ENCODE peak calls at places on chromosomes 3 and 15, in eight cellular contexts. Y, Q, L, V, M, A, D and C are unnamed samples.

GRCh38 chr15:40454904-40455391 is 14.2 kb downstream of the BAHD1 start:
- DNase-seq in Q (no peak), Y (no peak), V (peak), D (peak), L (no peak), M (no peak), A (no peak), C (peak)

GRCh38 chr3:112858410-112859069 is 11.9 kb upstream of the CD200R1L start:
- DNase-seq in A (peak), V (peak), M (no peak), Y (no peak), D (peak), Q (no peak), L (no peak), C (peak)

GRCh38 chr3:111080357-111080937 is 8.8 kb downstream of the NECTIN3 start:
- DNase-seq in L (peak), Y (no peak), Q (peak), M (no peak), A (peak), D (peak), V (peak), C (peak)

GRCh38 chr15:84883433-84883832 is 1.0 kb upstream of the SLC28A1 start:
- DNase-seq in V (no peak), A (no peak), Y (no peak), L (no peak), Q (no peak), D (no peak), M (no peak), C (peak)

GRCh38 chr3:120928991-120929390 is 21.0 kb downstream of the STXBP5L start:
- DNase-seq in Y (no peak), A (no peak), L (no peak), Q (peak), V (no peak), D (no peak), M (no peak), C (no peak)

GRCh38 chr15:92629276-92629974 is 26.1 kb downstream of the FAM174B start:
- DNase-seq in V (no peak), Q (no peak), A (no peak), Y (no peak), D (no peak), L (no peak), M (no peak), C (no peak)

GRCh38 chr3:149971403-149972075 is 844 bp upstream of the PFN2 start:
- DNase-seq in Y (peak), D (peak), M (peak), A (peak), L (no peak), V (no peak), Q (peak), C (peak)

GRCh38 chr3:132726341-132726823 is 4.2 kb upstream of the NPHP3 start:
- DNase-seq in V (peak), M (no peak), Y (no peak), Q (peak), A (peak), D (peak), L (peak), C (peak)

GRCh38 chr15:38531509-38531908 is 33.1 kb downstream of the RASGRP1 start:
- DNase-seq in Y (no peak), A (no peak), Q (no peak), M (no peak), V (peak), L (no peak), D (peak), C (peak)

GRCh38 chr15:80615783-80616391 is 79.2 kb upstream of the ABHD17C start:
- DNase-seq in Y (peak), A (peak), V (peak), M (peak), D (peak), Q (no peak), L (no peak), C (peak)

GRCh38 chr3:11568503-11569155 is 75.1 kb downstream of the VGLL4 start:
- DNase-seq in V (peak), A (no peak), D (peak), L (no peak), Q (no peak), Y (no peak), M (peak), C (peak)

GRCh38 chr15:29471757-29472156 is 202.1 kb upstream of the NSMCE3 start:
- DNase-seq in Y (no peak), V (no peak), D (no peak), M (no peak), A (no peak), L (no peak), Q (no peak), C (no peak)

GRCh38 chr3:62371032-62371734 is 2.2 kb downstream of the FEZF2 start:
- DNase-seq in Q (peak), A (no peak), Y (no peak), V (no peak), L (peak), D (no peak), M (no peak), C (no peak)

GRCh38 chr3:882526-882925 is 210.3 kb upstream of the CNTN6 start:
- DNase-seq in D (no peak), V (peak), Y (no peak), L (no peak), M (no peak), A (no peak), Q (no peak), C (no peak)

GRCh38 chr15:53209396-53210042 is 419.4 kb upstream of the ONECUT1 start:
- DNase-seq in L (no peak), A (no peak), M (no peak), V (no peak), D (no peak), Q (no peak), Y (no peak), C (no peak)

GRCh38 chr3:194688207-194688711 is 2.6 kb downstream of the FAM43A start:
- DNase-seq in Y (no peak), A (no peak), Q (peak), D (peak), L (peak), V (peak), M (peak), C (peak)

GRCh38 chr15:70236306-70237103 is 138.8 kb upstream of the TLE3 start:
- DNase-seq in V (peak), D (peak), L (no peak), A (no peak), Q (no peak), M (no peak), Y (no peak), C (peak)

GRCh38 chr3:71127463-71128243 is 455.9 kb downstream of the FOXP1 start:
- DNase-seq in A (no peak), L (no peak), M (no peak), Q (no peak), D (peak), V (no peak), Y (no peak), C (peak)

GRCh38 chr3:9715764-9716437 is 12.3 kb downstream of the CPNE9 start:
- DNase-seq in D (peak), V (peak), Q (peak), Y (peak), L (peak), M (peak), A (no peak), C (peak)

GRCh38 chr3:100706365-100706764 is 2.9 kb upstream of the TFG start:
- DNase-seq in A (no peak), V (no peak), Y (no peak), L (no peak), Q (no peak), M (no peak), D (peak), C (no peak)

GRCh38 chr15:72141171-72142084 is 23.2 kb downstream of the SENP8 start:
- DNase-seq in L (no peak), D (no peak), M (no peak), V (no peak), Y (no peak), Q (no peak), A (no peak), C (peak)
- H3K4me3 ChIP-seq in L (no peak), D (no peak), M (no peak), V (no peak), Y (no peak), Q (no peak), A (no peak), C (no peak)

DNA sequence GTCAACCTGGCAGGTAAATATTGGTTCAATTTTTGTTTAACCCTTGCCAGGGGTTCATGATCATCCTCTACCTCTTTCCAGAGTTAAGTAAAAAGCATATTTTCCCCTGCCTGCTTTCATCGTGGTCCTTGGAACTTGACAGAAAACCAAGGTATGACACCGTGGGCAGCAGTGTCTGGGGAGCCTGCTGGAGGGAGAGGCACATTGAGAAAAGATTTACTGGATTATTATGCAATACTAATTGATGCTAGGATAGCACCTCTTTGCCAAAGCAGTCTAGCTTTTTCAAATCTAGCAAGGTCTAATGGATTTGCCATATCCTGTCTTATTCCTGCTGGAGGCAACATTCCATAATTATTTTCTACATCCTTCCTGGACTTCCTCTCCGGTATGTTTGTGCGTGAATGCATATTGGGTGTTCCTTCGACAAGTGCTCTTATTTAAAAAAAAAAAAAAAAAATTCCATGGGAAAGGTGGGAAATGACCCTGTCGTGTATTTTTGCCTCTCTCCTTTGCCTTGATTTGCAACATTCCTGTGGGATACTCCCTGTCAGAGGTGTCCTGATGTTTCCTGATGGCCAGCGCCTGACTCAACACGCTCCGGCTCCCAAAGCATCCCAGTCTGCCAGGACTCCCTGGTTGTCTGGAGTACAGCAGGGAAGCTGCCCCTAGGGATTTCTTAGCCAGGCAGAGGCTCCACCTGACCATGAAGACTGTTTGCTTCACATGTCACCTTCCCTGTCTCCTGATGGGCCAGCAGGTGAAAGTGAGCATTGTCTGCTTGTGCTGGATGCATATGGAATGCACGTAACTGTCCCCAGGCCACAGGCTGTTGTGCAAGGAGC is 6.3 kb downstream of the BHLHE40 start:
- DNase-seq in V (no peak), L (peak), D (peak), A (no peak), Q (peak), Y (no peak), M (peak), C (peak)
- H3K4me3 ChIP-seq in V (no peak), L (no peak), D (no peak), A (no peak), Q (no peak), Y (no peak), M (no peak), C (peak)

DNA sequence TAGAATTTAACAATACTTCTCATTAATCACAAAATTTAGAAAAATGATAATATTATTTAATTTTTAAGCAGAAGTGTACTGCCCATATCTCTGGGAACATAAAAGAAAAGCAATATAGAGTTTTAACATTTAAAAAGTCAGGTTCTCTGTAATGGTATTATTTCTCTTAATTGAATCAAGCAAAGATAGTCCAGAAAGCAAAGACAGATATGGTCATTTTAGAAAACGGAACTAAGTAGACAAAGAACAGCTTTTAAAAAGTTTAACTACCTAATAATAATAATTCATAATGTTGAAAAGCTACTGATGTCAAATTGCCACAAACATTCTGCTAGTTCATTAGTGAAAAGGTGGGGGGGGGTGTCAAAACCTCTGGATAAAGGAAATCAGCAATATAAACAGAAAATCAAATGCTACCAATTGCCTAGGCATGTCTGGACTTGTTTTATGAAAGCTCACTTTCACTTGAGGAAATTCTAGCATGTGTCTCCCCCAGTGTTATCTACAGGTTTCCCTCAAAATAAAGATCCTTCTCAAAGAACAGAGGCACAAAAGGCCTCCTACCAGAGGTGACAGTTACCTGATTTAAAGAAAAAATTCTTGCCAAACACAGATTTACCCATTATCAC is 1.7 kb downstream of the ZMAT3 start:
- DNase-seq in V (peak), L (no peak), Q (no peak), M (no peak), D (peak), A (peak), Y (no peak), C (peak)
- H3K4me3 ChIP-seq in V (peak), L (peak), Q (peak), M (peak), D (peak), A (peak), Y (no peak), C (peak)

GRCh38 chr3:162544246-162544645 is 1047.6 kb downstream of the OTOL1 start:
- DNase-seq in M (no peak), Q (no peak), L (no peak), Y (no peak), A (no peak), V (no peak), D (peak), C (no peak)
- H3K4me3 ChIP-seq in M (no peak), Q (no peak), L (no peak), Y (no peak), A (no peak), V (no peak), D (no peak), C (no peak)

DNA sequence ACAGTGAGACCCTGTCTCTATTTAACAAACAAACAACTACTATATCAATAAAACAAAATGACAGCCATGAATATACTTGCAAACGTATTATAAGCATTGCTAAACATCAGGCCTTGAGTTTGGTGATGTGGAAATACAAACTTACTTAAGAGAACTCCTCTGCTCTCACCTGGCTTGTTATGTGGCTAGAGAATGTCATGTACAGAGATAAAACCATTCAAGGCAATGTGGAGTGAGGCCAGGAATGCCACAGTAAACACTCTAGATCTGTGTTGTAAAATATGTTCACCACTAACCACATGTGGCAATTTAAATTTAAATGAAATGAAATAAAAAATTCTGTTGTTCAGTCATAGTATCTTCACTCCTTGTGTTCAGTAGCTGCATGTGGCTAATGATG is 22.7 kb upstream of the RARB start:
- DNase-seq in M (no peak), A (no peak), L (no peak), D (no peak), Y (peak), Q (no peak), V (no peak), C (no peak)
- H3K4me3 ChIP-seq in M (no peak), A (no peak), L (no peak), D (no peak), Y (no peak), Q (no peak), V (no peak), C (no peak)

DNA sequence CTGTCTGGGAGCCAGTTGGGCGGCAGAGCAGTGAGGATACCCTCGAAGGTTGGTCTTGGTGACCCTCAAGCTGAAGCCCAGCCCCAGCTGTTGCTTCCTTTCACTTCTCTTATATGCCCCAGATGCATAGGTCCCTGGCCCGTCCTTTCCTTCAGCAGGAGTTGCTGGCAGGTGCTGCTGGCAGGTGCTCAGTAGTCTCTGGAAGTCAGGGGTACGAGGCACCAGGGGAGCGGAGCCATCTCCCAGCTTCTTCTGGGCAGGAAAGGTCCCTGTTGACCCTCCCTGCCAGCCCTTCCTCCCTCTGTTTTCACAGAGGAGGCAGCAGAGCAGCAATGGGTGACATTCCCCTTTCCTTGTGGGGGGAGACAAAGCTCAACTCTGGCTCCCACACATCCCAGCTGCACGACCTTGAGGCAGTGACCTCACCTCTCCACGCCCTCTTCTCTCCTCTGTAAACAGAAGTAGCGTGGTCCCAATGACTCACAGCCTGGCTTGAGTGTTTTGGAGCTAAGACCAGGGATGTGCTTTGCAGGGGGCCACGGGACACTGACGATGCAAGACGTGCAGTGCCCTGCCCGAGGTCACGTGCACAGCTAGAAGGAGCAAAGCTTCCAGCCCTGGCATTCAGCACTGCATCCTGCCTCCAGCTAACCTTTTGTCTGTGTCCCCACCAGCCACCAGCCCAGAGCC is 49.6 kb downstream of the SLC6A6 start:
- DNase-seq in A (no peak), V (peak), D (peak), Y (no peak), Q (no peak), L (no peak), M (peak), C (peak)
- H3K4me3 ChIP-seq in A (no peak), V (no peak), D (no peak), Y (no peak), Q (no peak), L (no peak), M (no peak), C (no peak)

GRCh38 chr15:74170083-74170844 is 3.2 kb upstream of the ISLR start:
- DNase-seq in Y (no peak), A (no peak), D (no peak), Q (no peak), L (no peak), M (peak), V (no peak), C (no peak)

GRCh38 chr15:74173545-74174215 is at the start of gene ISLR:
- DNase-seq in A (no peak), L (no peak), Y (no peak), D (peak), V (peak), Q (peak), M (peak), C (peak)

GRCh38 chr15:74172751-74173544 is 562 bp upstream of the ISLR start:
- DNase-seq in Q (peak), Y (no peak), L (peak), D (peak), V (peak), M (peak), A (no peak), C (peak)

GRCh38 chr15:74170845-74171578 is 2.5 kb upstream of the ISLR start:
- DNase-seq in D (no peak), Q (no peak), V (no peak), Y (no peak), M (no peak), L (no peak), A (no peak), C (no peak)

DNA sequence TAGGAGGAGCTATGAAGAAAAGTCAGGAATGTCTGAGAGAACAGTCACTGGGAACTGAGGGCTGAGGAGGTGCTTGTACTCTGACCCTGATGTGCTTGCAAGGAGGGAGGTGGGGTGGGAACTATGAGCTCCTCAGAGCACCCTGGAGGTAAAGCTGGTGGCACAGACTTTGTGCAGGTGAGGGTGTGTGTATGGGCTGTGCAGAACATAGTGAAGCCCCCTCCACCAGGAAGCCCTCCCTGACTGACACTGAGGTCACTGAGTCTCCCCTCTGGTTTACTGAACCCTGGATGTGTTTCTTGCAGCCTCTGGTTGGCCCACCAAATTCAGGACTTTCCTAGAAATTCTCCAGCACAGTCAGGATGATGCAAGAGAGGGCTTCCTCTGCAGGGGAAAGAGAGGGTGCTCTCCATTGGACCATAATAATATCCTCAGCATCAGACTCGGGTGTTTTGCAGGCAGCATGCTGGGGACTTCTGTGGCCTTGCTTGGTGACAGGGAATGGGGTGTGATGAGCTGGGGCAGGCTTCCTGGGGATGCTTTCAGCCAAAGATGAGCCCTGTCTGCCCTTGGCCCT is 1.5 kb upstream of the ISLR start:
- DNase-seq in L (no peak), V (no peak), Q (no peak), M (no peak), A (no peak), D (no peak), Y (no peak), C (no peak)
- H3K4me3 ChIP-seq in L (no peak), V (no peak), Q (no peak), M (no peak), A (no peak), D (no peak), Y (no peak), C (no peak)

GRCh38 chr3:48411606-48412374 is 18.1 kb downstream of the PLXNB1 start:
- DNase-seq in D (no peak), V (no peak), Q (no peak), M (peak), Y (no peak), A (no peak), L (no peak), C (no peak)

GRCh38 chr3:48414376-48415250 is 15.3 kb downstream of the PLXNB1 start:
- DNase-seq in V (no peak), M (peak), D (no peak), A (no peak), Y (no peak), L (no peak), Q (no peak), C (no peak)

GRCh38 chr3:48413611-48414010 is 16.3 kb downstream of the PLXNB1 start:
- DNase-seq in D (no peak), V (no peak), A (no peak), Y (no peak), Q (no peak), L (no peak), M (peak), C (no peak)

GRCh38 chr3:48412375-48413001 is 17.4 kb downstream of the PLXNB1 start:
- DNase-seq in Y (no peak), V (no peak), L (no peak), M (peak), Q (no peak), D (no peak), A (no peak), C (no peak)

GRCh38 chr3:48413086-48413485 is 16.8 kb downstream of the PLXNB1 start:
- DNase-seq in A (no peak), D (no peak), Y (no peak), L (no peak), V (no peak), M (peak), Q (no peak), C (no peak)
- H3K4me3 ChIP-seq in A (no peak), D (no peak), Y (no peak), L (no peak), V (no peak), M (no peak), Q (no peak), C (no peak)

GRCh38 chr3:94494992-94495391 is 432.1 kb downstream of the NSUN3 start:
- DNase-seq in Y (no peak), A (no peak), D (no peak), V (no peak), L (no peak), M (no peak), Q (no peak), C (no peak)

GRCh38 chr3:94500146-94500545 is 437.3 kb downstream of the NSUN3 start:
- DNase-seq in L (no peak), A (no peak), D (no peak), V (no peak), Y (no peak), Q (no peak), M (no peak), C (no peak)
- H3K4me3 ChIP-seq in L (no peak), A (no peak), D (no peak), V (no peak), Y (no peak), Q (no peak), M (no peak), C (no peak)